ENCODE peak calls at places on chromosomes 12 and 14, in six cellular contexts. Q is fibroblast of mammary gland, Y is astrocyte, T is endodermal cell, A is AG04450, W is astrocyte of the spinal cord. N is an unnamed sample.

GRCh38 chr14:94690486-94690885 is 78.3 kb downstream of the SERPINA3 start:
- DNase-seq in Q (no peak), Y (no peak), T (no peak), A (no peak), W (no peak), N (no peak)

GRCh38 chr12:106814649-106815048 is 40.2 kb downstream of the RIC8B start:
- DNase-seq in Q (no peak), Y (peak), T (no peak), A (no peak), W (no peak), N (peak)

GRCh38 chr12:124654666-124655316 is 87.4 kb upstream of the NCOR2 start:
- DNase-seq in Q (no peak), Y (no peak), T (peak), A (no peak), W (no peak), N (no peak)

GRCh38 chr14:36570065-36570464 is 12.3 kb downstream of the NKX2-8 start:
- DNase-seq in Q (no peak), Y (no peak), T (no peak), A (no peak), W (no peak), N (no peak)

GRCh38 chr14:106207316-106207715 is 680.9 kb downstream of the TMEM121 start:
- DNase-seq in Q (no peak), Y (no peak), T (no peak), A (no peak), W (no peak), N (no peak)

GRCh38 chr14:51310453-51311074 is 70.5 kb downstream of the TMX1 start:
- DNase-seq in Q (peak), Y (peak), T (no peak), A (peak), W (peak), N (peak)

GRCh38 chr14:58942516-58942915 is 246.0 kb upstream of the DAAM1 start:
- DNase-seq in Q (peak), Y (peak), T (no peak), A (no peak), W (peak), N (peak)

GRCh38 chr12:121430821-121431415 is 31.0 kb downstream of the RNF34 start:
- DNase-seq in Q (no peak), Y (no peak), T (no peak), A (no peak), W (no peak), N (no peak)

GRCh38 chr12:54495327-54495726 is 2.2 kb upstream of the NCKAP1L start:
- DNase-seq in Q (no peak), Y (no peak), T (no peak), A (no peak), W (no peak), N (no peak)

GRCh38 chr14:22390824-22391461 is 198.1 kb downstream of the DAD1 start:
- DNase-seq in Q (no peak), Y (no peak), T (no peak), A (no peak), W (no peak), N (no peak)

GRCh38 chr14:77011226-77011762 is 17.2 kb downstream of the IRF2BPL start:
- DNase-seq in Q (no peak), Y (no peak), T (no peak), A (no peak), W (no peak), N (no peak)

GRCh38 chr14:59419383-59419782 is 45.8 kb downstream of the GPR135 start:
- DNase-seq in Q (no peak), Y (no peak), T (no peak), A (no peak), W (no peak), N (peak)

GRCh38 chr14:35949933-35950332 is 123.8 kb downstream of the BRMS1L start:
- DNase-seq in Q (no peak), Y (peak), T (no peak), A (no peak), W (peak), N (no peak)

GRCh38 chr14:102830474-102831045 is 53.3 kb downstream of the TRAF3 start:
- DNase-seq in Q (no peak), Y (no peak), T (no peak), A (no peak), W (no peak), N (no peak)

GRCh38 chr12:31324845-31325523 is 966 bp downstream of the SINHCAF start:
- DNase-seq in Q (peak), Y (peak), T (peak), A (no peak), W (peak), N (peak)

GRCh38 chr14:99123208-99123870 is 148.7 kb downstream of the BCL11B start:
- DNase-seq in Q (no peak), Y (no peak), T (peak), A (no peak), W (no peak), N (no peak)

GRCh38 chr14:99125113-99125512 is 146.9 kb downstream of the BCL11B start:
- DNase-seq in Q (no peak), Y (no peak), T (no peak), A (no peak), W (no peak), N (no peak)

GRCh38 chr14:99122521-99123125 is 149.4 kb downstream of the BCL11B start:
- DNase-seq in Q (no peak), Y (no peak), T (peak), A (no peak), W (no peak), N (no peak)

GRCh38 chr14:99125616-99126431 is 146.2 kb downstream of the BCL11B start:
- DNase-seq in Q (no peak), Y (no peak), T (peak), A (no peak), W (no peak), N (no peak)

GRCh38 chr14:99124482-99125104 is 147.4 kb downstream of the BCL11B start:
- DNase-seq in Q (no peak), Y (no peak), T (peak), A (no peak), W (no peak), N (no peak)
- TF ChIP-seq CTCF in Q (no peak), Y (no peak), T (peak), A (no peak), W (no peak), N (no peak)

GRCh38 chr12:110966081-110966760 is 45.8 kb upstream of the MYL2 start:
- DNase-seq in Q (peak), Y (no peak), T (peak), A (no peak), W (no peak), N (no peak)
- H3K4me3 ChIP-seq in Q (no peak), Y (no peak), T (no peak), A (no peak), W (no peak), N (no peak)

DNA sequence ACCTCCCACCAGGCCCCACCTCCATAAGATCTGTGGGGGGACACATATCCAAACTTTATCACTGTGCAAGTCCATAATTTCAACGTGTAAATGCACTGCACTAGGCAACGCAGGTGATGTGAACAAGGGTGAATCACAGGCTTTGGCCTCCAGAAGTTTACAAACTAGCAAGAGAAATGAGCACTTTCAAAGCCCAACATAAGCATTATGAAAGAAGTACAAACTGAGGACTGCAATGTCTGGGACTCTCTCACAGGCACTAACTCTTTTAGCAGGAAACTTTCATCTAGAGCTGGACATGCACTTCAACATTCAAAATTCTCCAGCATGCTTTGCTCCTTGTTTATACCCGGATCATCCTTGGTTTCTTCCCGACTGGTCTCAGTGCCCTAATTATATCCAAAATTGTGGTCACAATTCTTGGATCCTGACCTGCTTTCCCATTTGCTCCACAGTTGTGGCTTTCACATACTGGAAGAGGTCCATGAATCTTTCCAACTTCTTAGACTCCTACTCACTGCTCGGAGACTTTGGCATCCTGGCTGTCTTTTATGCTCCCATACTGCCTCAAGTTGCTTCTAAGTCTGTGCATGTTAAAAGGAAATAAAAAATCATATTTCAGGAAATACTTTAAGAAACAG is 44.9 kb upstream of the STRAP start:
- DNase-seq in Q (peak), Y (peak), T (no peak), A (no peak), W (peak), N (peak)
- TF ChIP-seq CTCF in Q (no peak), Y (no peak), T (no peak), A (no peak), W (no peak), N (no peak)

GRCh38 chr12:107912421-107913004 is 138.0 kb downstream of the ASCL4 start:
- DNase-seq in Q (peak), Y (no peak), T (peak), A (no peak), W (no peak), N (peak)
- H3K4me3 ChIP-seq in Q (no peak), Y (no peak), T (peak), A (no peak), W (no peak), N (peak)

DNA sequence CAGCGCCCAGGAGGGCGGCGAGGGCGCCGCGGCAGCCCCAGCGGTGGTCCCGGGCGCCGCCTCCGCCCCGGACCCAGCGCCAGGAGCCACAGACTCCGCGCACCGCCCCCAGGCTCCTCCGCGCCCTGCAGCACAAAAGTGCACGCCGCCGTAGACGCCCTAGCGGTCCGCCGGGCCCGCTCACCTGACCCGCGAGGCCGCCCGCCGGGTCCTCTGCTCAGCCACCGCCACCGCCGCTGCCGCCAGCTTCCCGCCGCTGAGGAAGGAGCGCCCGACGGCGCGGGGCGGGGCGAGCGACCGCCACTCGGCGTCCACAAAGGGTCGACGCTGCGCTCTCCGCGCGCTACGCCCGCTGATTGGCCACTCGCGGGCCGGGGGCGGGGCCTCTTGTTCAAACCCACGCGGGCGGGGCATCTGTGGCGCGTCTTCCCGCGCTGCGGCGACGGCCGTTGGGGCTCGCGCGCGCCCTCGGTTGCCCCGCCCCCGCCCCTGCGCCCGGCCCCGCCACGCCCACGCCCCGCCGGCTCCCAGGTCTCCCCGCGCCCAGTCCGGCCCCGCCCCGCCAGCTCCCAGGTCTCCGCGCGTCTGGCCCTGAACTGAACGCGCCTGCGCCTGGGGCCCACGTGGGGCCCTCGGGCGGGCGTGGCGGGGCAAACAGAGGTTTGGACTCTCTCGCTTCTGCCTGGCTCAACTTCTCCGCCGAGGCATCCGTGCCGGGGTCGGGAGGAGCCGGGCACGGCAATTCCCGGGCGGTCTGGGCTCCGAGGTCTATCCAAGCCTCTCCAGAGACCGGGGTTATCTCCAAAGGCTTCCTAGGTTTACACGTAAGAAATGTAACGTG is at the start of gene CDCA4:
- DNase-seq in Q (peak), Y (peak), T (peak), A (peak), W (peak), N (peak)
- TF ChIP-seq CTCF in Q (no peak), Y (no peak), T (no peak), A (no peak), W (no peak), N (no peak)

GRCh38 chr14:33793711-33794110 is 157.2 kb downstream of the EGLN3 start:
- DNase-seq in Q (no peak), Y (no peak), T (no peak), A (no peak), W (no peak), N (no peak)

GRCh38 chr14:33791971-33792370 is 158.9 kb downstream of the EGLN3 start:
- DNase-seq in Q (no peak), Y (no peak), T (no peak), A (no peak), W (no peak), N (no peak)

GRCh38 chr14:33794791-33795300 is 156.0 kb downstream of the EGLN3 start:
- DNase-seq in Q (peak), Y (peak), T (no peak), A (no peak), W (peak), N (no peak)

GRCh38 chr14:33790996-33791395 is 159.9 kb downstream of the EGLN3 start:
- DNase-seq in Q (no peak), Y (peak), T (no peak), A (no peak), W (no peak), N (no peak)

DNA sequence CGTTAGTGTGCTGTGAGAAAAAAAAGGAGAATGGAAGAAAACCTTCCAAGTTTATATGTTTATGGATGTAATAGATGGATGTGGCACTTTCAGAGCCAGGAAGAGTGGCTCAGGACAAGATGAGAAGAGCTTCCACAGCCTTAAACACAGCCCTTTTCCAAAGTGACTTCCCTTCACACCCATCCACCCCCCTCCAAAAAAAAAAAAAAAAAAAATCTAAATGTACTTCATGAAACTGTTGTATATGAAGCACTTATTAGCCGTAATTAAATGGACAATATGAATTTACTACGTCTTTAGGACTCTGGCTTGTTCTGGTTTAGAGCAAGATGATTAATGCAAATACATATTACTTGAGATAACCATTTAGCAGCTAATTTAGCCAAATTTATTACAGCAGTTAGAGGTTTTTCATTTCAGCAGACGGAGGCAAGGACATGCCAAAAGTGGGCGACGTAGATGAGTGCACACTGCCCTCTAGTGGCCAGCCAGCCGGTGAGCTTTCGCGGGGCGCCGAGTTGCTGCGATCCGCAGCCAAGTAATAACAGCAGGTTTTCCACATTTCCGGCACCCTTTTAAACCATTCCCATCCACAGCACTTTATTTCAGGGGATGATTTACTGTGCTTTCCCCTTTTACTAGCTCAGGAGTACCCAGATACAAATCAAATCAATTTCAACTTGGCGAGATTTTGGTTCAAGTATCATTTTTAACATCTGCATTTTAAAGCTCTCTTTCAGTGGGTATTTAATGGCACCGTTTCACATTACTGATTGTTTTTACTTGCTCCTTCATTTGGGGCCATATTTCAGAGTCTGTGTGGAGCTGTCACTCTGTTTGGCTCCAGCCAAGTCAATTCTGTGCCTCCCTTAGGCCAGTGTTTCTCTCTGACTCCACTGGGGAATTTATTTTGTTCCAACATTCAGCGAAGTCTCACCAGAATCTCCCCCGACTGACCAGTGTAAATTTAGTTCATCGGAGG is 158.2 kb downstream of the EGLN3 start:
- DNase-seq in Q (peak), Y (peak), T (peak), A (peak), W (peak), N (peak)
- H3K4me3 ChIP-seq in Q (no peak), Y (no peak), T (no peak), A (no peak), W (no peak), N (peak)

GRCh38 chr14:80977103-80977728 is 21.8 kb downstream of the TSHR start:
- DNase-seq in Q (no peak), Y (no peak), T (no peak), A (no peak), W (no peak), N (no peak)
- TF ChIP-seq CTCF in Q (peak), Y (no peak), T (peak), A (no peak), W (peak), N (no peak)